ENCODE peak calls at places on chromosomes 16 and 17, in four cellular contexts. N is mesendoderm, O is H1, W is IMR-90. T is an unnamed sample.

GRCh38 chr17:3659541-3660111 is 8.8 kb downstream of the TAX1BP3 start:
- DNase-seq in N (no peak), O (no peak), W (peak; percentile 83), T (peak; percentile 42)

GRCh38 chr16:80285089-80285488 is 255.7 kb upstream of the DYNLRB2 start:
- DNase-seq in N (no peak), O (no peak), W (peak; percentile 89), T (no peak)

GRCh38 chr17:75224983-75225382 is 19.5 kb downstream of the NUP85 start:
- DNase-seq in N (no peak), O (no peak), W (no peak), T (no peak)

GRCh38 chr16:55189975-55190636 is 133.9 kb upstream of the IRX6 start:
- DNase-seq in N (no peak), O (peak; percentile 9), W (no peak), T (no peak)

GRCh38 chr17:7835818-7836595 is 2.0 kb downstream of the KDM6B start:
- DNase-seq in N (peak; percentile 66), O (no peak), W (peak; percentile 58), T (no peak)

GRCh38 chr16:1874854-1875253 is 2.9 kb upstream of the MEIOB start:
- DNase-seq in N (no peak), O (no peak), W (no peak), T (no peak)

GRCh38 chr16:11497851-11498289 is 88.8 kb downstream of the LITAF start:
- DNase-seq in N (peak; percentile 70), O (no peak), W (peak; percentile 39), T (no peak)

GRCh38 chr16:86019446-86020047 is 120.6 kb downstream of the IRF8 start:
- DNase-seq in N (peak; percentile 59), O (peak; percentile 21), W (no peak), T (peak; percentile 66)

GRCh38 chr17:79777844-79778503 is at the start of gene CBX2:
- DNase-seq in N (peak; percentile 77), O (no peak), W (peak; percentile 42), T (peak; percentile 88)

GRCh38 chr16:74990832-74991231 is 5.9 kb upstream of the WDR59 start:
- DNase-seq in N (no peak), O (no peak), W (no peak), T (no peak)

GRCh38 chr16:57194512-57194911 is 8.4 kb downstream of the RSPRY1 start:
- DNase-seq in N (peak; percentile 26), O (no peak), W (peak; percentile 94), T (no peak)

GRCh38 chr17:9002610-9003354 is 18.5 kb upstream of the NTN1 start:
- DNase-seq in N (peak; percentile 52), O (no peak), W (no peak), T (peak; percentile 63)

GRCh38 chr16:79612207-79612606 is 11.7 kb upstream of the MAF start:
- DNase-seq in N (no peak), O (no peak), W (no peak), T (no peak)

DNA sequence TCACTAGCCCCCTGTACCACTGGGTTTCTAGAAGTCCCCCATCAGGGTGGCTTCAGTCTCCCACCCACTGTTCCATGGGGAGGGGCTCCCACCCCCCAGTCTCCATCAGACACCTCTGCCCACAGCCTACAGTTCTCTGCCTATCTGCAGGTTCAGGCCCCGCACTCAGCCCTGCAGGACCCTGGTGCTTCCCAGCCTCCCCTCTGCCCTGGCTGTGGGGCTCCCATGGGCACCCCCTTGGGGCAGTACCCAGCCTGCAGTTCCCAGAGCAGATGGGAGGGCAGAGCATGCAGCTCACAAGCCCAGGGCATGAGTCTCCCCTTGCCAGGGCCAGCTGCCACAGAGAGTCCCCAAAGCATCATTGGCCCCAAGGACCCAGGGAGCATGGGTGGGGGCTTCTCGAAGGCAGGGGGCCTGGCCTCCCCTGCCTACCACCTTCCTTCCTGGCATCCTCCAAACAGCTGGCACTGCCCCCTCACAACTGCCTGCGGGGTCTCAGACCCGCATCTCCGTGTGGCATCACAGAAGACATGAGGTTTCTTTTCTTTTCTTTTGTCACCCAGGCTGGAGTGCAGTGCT is 2.8 kb upstream of the MRPL28 start:
- DNase-seq in N (no peak), O (no peak), W (no peak), T (no peak)
- H3K79me1 ChIP-seq in N (peaks cover 5% of the 10 kb centered on the region), O (no peaks in the 10 kb centered on the region), W (peaks cover 11% of the 10 kb centered on the region), T (no peaks in the 10 kb centered on the region)

GRCh38 chr16:64017789-64018188 is 1104.1 kb downstream of the CDH11 start:
- DNase-seq in N (peak; percentile 21), O (no peak), W (no peak), T (no peak)
- H3K56ac ChIP-seq in N (no peak overlapping the region), O (no peak overlapping the region), W (no peak overlapping the region), T (no peak overlapping the region)

DNA sequence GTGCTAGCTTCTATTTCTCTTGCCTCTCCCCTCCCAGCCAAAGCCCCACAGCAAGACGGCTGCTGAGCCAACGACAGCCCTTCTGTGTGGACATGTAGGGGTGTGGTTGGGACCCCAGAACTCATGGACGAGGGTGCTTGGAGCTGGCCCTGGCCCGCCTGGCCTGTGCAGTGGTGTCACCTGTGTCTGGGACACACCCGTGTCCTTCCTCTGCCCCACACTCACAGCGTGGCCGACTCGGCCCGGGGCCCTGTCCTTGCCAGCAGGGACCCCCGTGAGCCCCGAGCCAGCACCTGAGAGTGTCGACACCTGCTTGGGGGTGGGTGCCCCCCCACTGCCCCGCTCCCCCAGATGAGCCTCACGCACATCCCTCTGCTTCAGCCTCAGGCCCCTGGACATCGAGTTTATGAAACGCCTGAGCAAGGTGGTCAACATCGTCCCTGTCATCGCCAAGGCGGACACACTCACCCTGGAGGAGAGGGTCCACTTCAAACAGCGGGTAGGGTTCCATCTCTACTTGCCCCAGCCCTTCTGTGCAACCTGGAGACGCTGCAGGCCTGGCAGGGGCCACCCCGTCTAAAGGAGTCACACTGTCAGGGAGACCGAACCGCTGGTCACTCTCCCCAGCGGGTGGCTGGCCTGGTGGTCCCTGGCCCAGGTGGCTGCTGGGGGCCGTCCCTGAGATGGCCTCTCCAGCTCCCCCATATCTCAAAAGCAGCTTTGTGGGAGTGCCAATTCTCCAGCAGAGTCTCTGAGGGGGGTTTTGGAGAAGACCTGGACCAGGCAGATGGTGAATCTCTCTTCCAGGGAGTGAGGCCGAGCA is 349.8 kb downstream of the SEC14L1 start:
- DNase-seq in N (no peak), O (no peak), W (no peak), T (no peak)
- H3K79me1 ChIP-seq in N (peaks cover 3% of the 10 kb centered on the region), O (peaks cover 4% of the 10 kb centered on the region), W (peaks cover 78% of the 10 kb centered on the region), T (no peaks in the 10 kb centered on the region)

GRCh38 chr17:63474174-63474913 is 2.5 kb upstream of the ACE start:
- DNase-seq in N (no peak), O (no peak), W (no peak), T (no peak)
- H3K56ac ChIP-seq in N (no peak overlapping the region), O (no peak overlapping the region), W (no peak overlapping the region), T (no peak overlapping the region)

GRCh38 chr16:88807626-88808453 is 3.9 kb downstream of the APRT start:
- DNase-seq in N (no peak), O (no peak), W (no peak), T (no peak)
- H3K79me1 ChIP-seq in N (peaks cover 12% of the 10 kb centered on the region), O (peaks cover 15% of the 10 kb centered on the region), W (peaks cover 55% of the 10 kb centered on the region), T (peaks cover 6% of the 10 kb centered on the region)

GRCh38 chr16:4868046-4868445 is 20.8 kb downstream of the UBN1 start:
- DNase-seq in N (no peak), O (no peak), W (no peak), T (no peak)

GRCh38 chr16:4869147-4869790 is 22.0 kb downstream of the UBN1 start:
- DNase-seq in N (no peak), O (no peak), W (no peak), T (no peak)

GRCh38 chr16:4873091-4873490 is 25.8 kb downstream of the UBN1 start:
- DNase-seq in N (no peak), O (no peak), W (no peak), T (no peak)

GRCh38 chr16:4868573-4868972 is 21.3 kb downstream of the UBN1 start:
- DNase-seq in N (no peak), O (no peak), W (no peak), T (no peak)

GRCh38 chr16:4870138-4870671 is 22.9 kb downstream of the UBN1 start:
- DNase-seq in N (no peak), O (no peak), W (no peak), T (no peak)
- H3K56ac ChIP-seq in N (no peak overlapping the region), O (no peak overlapping the region), W (no peak overlapping the region), T (no peak overlapping the region)

DNA sequence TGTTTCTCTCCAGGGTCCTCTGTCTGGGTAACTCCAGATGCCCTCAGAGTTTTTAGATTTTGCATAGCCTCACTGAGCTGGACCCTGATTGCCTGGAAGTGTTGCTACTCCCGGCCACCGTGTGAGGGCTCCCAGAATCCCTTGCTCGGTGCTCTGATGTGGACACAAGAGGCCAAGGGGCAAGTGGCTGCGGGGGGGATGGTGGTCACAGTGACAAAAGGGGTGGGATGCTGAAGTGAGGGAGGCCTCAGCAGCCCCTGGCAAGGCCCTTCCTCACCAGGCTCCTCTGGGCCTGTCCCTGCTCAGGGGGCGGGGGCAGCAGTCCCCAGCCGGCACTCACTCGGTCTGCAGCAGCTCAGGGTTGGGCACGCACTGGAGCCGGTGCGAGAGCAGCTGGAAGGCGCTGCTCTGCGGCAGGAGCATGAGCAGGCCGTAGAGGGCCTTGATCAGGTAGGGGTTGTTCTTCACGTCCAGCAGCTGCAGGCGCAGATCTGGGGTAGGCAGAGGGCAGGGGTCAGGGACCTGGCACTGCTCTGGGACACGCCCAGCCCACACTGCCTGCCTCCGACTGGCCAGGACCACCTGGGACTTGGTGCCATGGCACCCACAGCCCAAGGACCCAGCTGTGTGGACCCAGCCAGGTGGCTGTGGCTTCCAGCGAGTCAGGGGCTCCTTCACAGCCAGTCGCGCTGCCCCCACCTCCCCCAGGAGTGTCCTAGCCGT is 6.8 kb upstream of the MTSS2 start:
- DNase-seq in N (no peak), O (no peak), W (no peak), T (no peak)
- H3K79me1 ChIP-seq in N (no peaks in the 10 kb centered on the region), O (no peaks in the 10 kb centered on the region), W (peaks cover 62% of the 10 kb centered on the region), T (no peaks in the 10 kb centered on the region)

T was measured in H9.